ENCODE peak calls at places on chromosome 15, in eight cellular contexts. D is neural progenitor cell, M is breast epithelium, L is adrenal gland, U is MM.1S, I is psoas muscle, R is tibial artery, F is IMR-90. X is an unnamed sample.

GRCh38 chr15:88841201-88841600 is 38.0 kb downstream of the ACAN start:
- DNase-seq in U (no peak), R (no peak), F (no peak), I (no peak), D (no peak), L (no peak), M (no peak), X (no peak)

GRCh38 chr15:70526221-70526973 is 237.0 kb downstream of the UACA start:
- DNase-seq in I (no peak), M (peak; percentile 76), D (no peak), L (no peak), U (no peak), F (peak; percentile 31), R (peak; percentile 44), X (peak; percentile 37)

GRCh38 chr15:87740655-87741344 is 515.7 kb downstream of the NTRK3 start:
- DNase-seq in D (no peak), U (no peak), F (no peak), M (no peak), I (no peak), R (no peak), L (no peak), X (no peak)

GRCh38 chr15:39156166-39156565 is 424.7 kb upstream of the THBS1 start:
- DNase-seq in L (peak; percentile 57), M (no peak), R (peak; percentile 29), I (no peak), U (no peak), D (no peak), F (no peak), X (no peak)

GRCh38 chr15:31333820-31334219 is 7.2 kb downstream of the KLF13 start:
- DNase-seq in M (no peak), I (no peak), R (no peak), F (no peak), D (no peak), U (no peak), L (no peak), X (no peak)

GRCh38 chr15:90540768-90541167 is 11.0 kb downstream of the CRTC3 start:
- DNase-seq in R (no peak), F (no peak), M (no peak), D (no peak), U (no peak), I (no peak), L (no peak), X (no peak)

GRCh38 chr15:45129651-45130129 is at the start of the genes DUOX1 and DUOXA1:
- DNase-seq in L (peak; percentile 46), U (peak; percentile 9), D (peak; percentile 67), I (peak; percentile 66), M (no peak), R (no peak), F (no peak), X (no peak)

GRCh38 chr15:89656116-89656815 is 999 bp upstream of the KIF7 start:
- DNase-seq in R (peak; percentile 3), U (peak; percentile 79), D (no peak), I (no peak), F (peak; percentile 27), L (no peak), M (no peak), X (no peak)

GRCh38 chr15:66072616-66073361 is 180.8 kb downstream of the MEGF11 start:
- DNase-seq in D (no peak), F (no peak), M (no peak), L (peak; percentile 81), U (no peak), I (no peak), R (no peak), X (no peak)

GRCh38 chr15:50907866-50908208 is 646 bp upstream of the AP4E1 start:
- DNase-seq in F (peak; percentile 28), L (no peak), M (no peak), R (no peak), U (peak; percentile 56), D (peak; percentile 71), I (no peak), X (peak; percentile 39)

GRCh38 chr15:66233487-66234415 is 19.8 kb downstream of the MEGF11 start:
- DNase-seq in F (no peak), U (no peak), R (no peak), I (no peak), M (no peak), D (peak; percentile 63), L (no peak), X (no peak)

GRCh38 chr15:85766007-85766831 is 28.5 kb downstream of the KLHL25 start:
- DNase-seq in L (no peak), M (no peak), F (no peak), I (no peak), R (no peak), D (peak; percentile 73), U (no peak), X (no peak)

GRCh38 chr15:29056839-29057450 is 171.2 kb downstream of the APBA2 start:
- DNase-seq in D (no peak), M (no peak), R (no peak), L (no peak), U (no peak), I (no peak), F (no peak), X (no peak)

GRCh38 chr15:64460737-64461576 is 579 bp downstream of the ZNF609 start:
- DNase-seq in L (peak; percentile 42), M (no peak), D (peak; percentile 56), I (no peak), U (peak; percentile 49), R (peak; percentile 38), F (peak; percentile 81), X (peak; percentile 59)

GRCh38 chr15:29428925-29429573 is 159.4 kb upstream of the NSMCE3 start:
- DNase-seq in L (no peak), U (no peak), R (no peak), D (no peak), M (no peak), I (no peak), F (no peak), X (no peak)

GRCh38 chr15:24645627-24646026 is 29.9 kb upstream of the NPAP1 start:
- DNase-seq in I (no peak), D (no peak), M (no peak), F (no peak), L (no peak), R (no peak), U (no peak), X (no peak)

GRCh38 chr15:63610209-63610841 is 13.1 kb downstream of the FBXL22 start:
- DNase-seq in M (no peak), U (peak; percentile 90), L (peak; percentile 82), R (peak; percentile 78), F (peak; percentile 82), D (peak; percentile 91), I (peak; percentile 74), X (peak; percentile 81)

GRCh38 chr15:68299436-68299835 is 21.9 kb downstream of the FEM1B start:
- DNase-seq in M (no peak), U (no peak), I (no peak), F (no peak), R (no peak), L (peak; percentile 50), D (no peak), X (no peak)

DNA sequence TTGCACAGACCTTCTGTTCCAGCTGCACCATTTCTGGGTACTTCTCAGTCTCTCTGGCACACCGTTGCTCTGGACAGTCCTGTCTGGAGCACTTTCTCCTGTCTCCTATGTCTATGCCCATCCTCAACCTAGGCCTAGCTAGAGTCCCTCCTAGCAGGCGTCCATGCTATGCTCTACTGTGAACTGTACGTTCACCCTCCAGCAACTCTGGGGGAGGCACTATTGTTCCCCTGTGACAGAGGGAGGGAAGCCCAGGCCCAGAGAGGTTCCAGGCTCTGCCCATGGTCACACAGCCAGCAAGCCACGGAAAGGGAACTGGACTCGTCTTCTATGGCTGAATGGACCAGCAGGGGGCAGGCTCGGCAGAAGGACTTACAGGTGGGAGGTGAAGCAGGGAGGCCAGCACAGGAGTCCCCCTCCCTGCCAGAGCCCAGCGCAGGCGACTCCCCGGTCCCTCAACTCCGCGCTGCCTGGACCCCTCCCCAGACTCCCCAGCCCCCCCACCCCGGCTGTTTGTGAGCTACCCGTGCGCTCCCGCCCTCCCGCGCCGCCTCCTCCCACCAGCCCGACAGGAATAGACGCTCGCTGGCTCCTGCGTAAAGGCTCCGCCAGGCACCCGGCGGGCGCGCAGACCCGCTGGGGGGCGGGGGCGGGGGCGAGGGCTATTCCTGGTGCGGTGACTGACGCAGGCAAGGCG is 1.7 kb upstream of the LINGO1 start:
- DNase-seq in M (no peak), L (peak; percentile 61), D (peak; percentile 91), R (no peak), I (peak; percentile 67), U (peak; percentile 70), F (peak; percentile 38), X (peak; percentile 77)
- TF ChIP-seq CTCF in M (no peak), L (peak; percentile 43), D (peak; percentile 67), R (no peak), I (peak; percentile 34), U (peak; percentile 65), F (peak; percentile 44), X (peak; percentile 74)

GRCh38 chr15:98174286-98174685 is 213.8 kb downstream of the ARRDC4 start:
- DNase-seq in D (no peak), R (no peak), M (no peak), L (no peak), U (no peak), I (no peak), F (no peak), X (no peak)
- TF ChIP-seq CTCF in D (no peak), R (no peak), M (no peak), L (no peak), U (no peak), I (no peak), F (no peak), X (no peak)

GRCh38 chr15:61155741-61156700 is 73.1 kb downstream of the RORA start:
- DNase-seq in L (no peak), M (no peak), D (no peak), I (peak; percentile 70), U (no peak), R (peak; percentile 64), F (no peak), X (no peak)
- TF ChIP-seq CTCF in L (no peak), M (no peak), D (no peak), I (no peak), U (no peak), R (no peak), F (no peak), X (no peak)

GRCh38 chr15:49412821-49413220 is 10.2 kb upstream of the FGF7 start:
- DNase-seq in D (no peak), U (no peak), R (no peak), I (no peak), M (no peak), F (no peak), L (no peak), X (no peak)

GRCh38 chr15:49418811-49419210 is 4.2 kb upstream of the FGF7 start:
- DNase-seq in F (no peak), M (no peak), L (no peak), I (no peak), U (no peak), D (no peak), R (no peak), X (no peak)

GRCh38 chr15:49415638-49416037 is 7.4 kb upstream of the FGF7 start:
- DNase-seq in D (no peak), M (no peak), I (no peak), F (peak; percentile 97), R (no peak), U (no peak), L (no peak), X (no peak)

GRCh38 chr15:49410660-49411059 is 12.4 kb upstream of the FGF7 start:
- DNase-seq in M (no peak), D (no peak), I (no peak), F (no peak), U (no peak), L (no peak), R (no peak), X (no peak)

DNA sequence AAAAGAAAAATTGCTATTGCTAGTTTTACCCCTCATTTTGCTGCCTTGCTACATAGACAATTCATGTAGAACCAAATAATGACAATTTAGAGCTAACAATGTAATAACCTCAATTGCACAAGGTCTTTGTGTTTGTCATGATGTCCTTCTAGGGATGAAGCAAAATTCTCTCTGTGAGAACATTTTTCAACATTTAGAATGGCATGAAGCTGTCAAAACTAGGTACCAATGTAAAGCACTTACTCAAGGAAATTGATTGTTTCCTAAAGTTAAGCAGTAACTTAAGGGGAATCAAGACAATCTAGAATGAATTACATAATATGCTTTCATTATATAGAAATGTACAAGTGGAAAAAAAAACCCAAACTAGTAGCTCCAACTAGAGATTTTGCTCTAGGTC is 7.9 kb upstream of the FGF7 start:
- DNase-seq in F (no peak), D (no peak), I (no peak), U (no peak), L (no peak), R (no peak), M (no peak), X (no peak)
- TF ChIP-seq CTCF in F (no peak), D (no peak), I (no peak), U (no peak), L (no peak), R (no peak), M (no peak), X (no peak)